ENCODE peak calls at places on chromosomes 5 and 9, in four cellular contexts. A is breast epithelium, O is ovary, S is spleen. I is an unnamed sample. For H3K4me1, the result is how much of the 10 kb centered on the place peaks cover.

GRCh38 chr9:136151214-136151804 is 32.6 kb upstream of the TMEM250 start:
- DNase-seq in A (no peak), O (peak), S (no peak), I (no peak)

GRCh38 chr9:109319631-109320233 is 1.1 kb downstream of the EPB41L4B start:
- DNase-seq in A (no peak), O (peak), S (no peak), I (no peak)

GRCh38 chr9:5364294-5364990 is 24.8 kb upstream of the RLN1 start:
- DNase-seq in A (no peak), O (no peak), S (no peak), I (no peak)

GRCh38 chr5:173890195-173890951 is 2.2 kb downstream of the CPEB4 start:
- DNase-seq in A (no peak), O (peak), S (no peak), I (no peak)

GRCh38 chr5:143311428-143311827 is 92.1 kb downstream of the NR3C1 start:
- DNase-seq in A (no peak), O (no peak), S (no peak), I (no peak)

GRCh38 chr9:112421771-112422222 is 41.9 kb downstream of the HSDL2 start:
- DNase-seq in A (no peak), O (no peak), S (no peak), I (no peak)

GRCh38 chr5:142095651-142096330 is 12.8 kb upstream of the NDFIP1 start:
- DNase-seq in A (no peak), O (no peak), S (no peak), I (no peak)

GRCh38 chr5:91182763-91183162 is 200.4 kb downstream of the ARRDC3 start:
- DNase-seq in A (no peak), O (no peak), S (no peak), I (peak)

GRCh38 chr5:159105318-159106053 is 5.8 kb upstream of the EBF1 start:
- DNase-seq in A (no peak), O (no peak), S (peak), I (no peak)

GRCh38 chr5:82720764-82721163 is 356.4 kb downstream of the TMEM167A start:
- DNase-seq in A (no peak), O (no peak), S (no peak), I (no peak)

GRCh38 chr5:79173626-79174025 is 62.0 kb downstream of the BHMT start:
- DNase-seq in A (no peak), O (no peak), S (no peak), I (no peak)

GRCh38 chr5:83744851-83745250 is 24.2 kb upstream of the HAPLN1 start:
- DNase-seq in A (no peak), O (no peak), S (no peak), I (no peak)

GRCh38 chr9:556199-556598 is 285.3 kb upstream of the DMRT1 start:
- DNase-seq in A (no peak), O (no peak), S (no peak), I (no peak)

GRCh38 chr5:74530316-74530917 is 110.1 kb downstream of the ENC1 start:
- DNase-seq in A (no peak), O (no peak), S (no peak), I (no peak)

GRCh38 chr5:50657044-50657443 is 9.4 kb upstream of the PARP8 start:
- DNase-seq in A (no peak), O (no peak), S (no peak), I (no peak)

GRCh38 chr5:113273949-113274348 is 160.8 kb downstream of the TSSK1B start:
- DNase-seq in A (no peak), O (no peak), S (no peak), I (no peak)

GRCh38 chr5:139023276-139023675 is 148.1 kb upstream of the LRRTM2 start:
- DNase-seq in A (no peak), O (no peak), S (no peak), I (no peak)

GRCh38 chr9:5425006-5425628 is 12.6 kb downstream of the PLGRKT start:
- DNase-seq in A (no peak), O (no peak), S (no peak), I (no peak)

DNA sequence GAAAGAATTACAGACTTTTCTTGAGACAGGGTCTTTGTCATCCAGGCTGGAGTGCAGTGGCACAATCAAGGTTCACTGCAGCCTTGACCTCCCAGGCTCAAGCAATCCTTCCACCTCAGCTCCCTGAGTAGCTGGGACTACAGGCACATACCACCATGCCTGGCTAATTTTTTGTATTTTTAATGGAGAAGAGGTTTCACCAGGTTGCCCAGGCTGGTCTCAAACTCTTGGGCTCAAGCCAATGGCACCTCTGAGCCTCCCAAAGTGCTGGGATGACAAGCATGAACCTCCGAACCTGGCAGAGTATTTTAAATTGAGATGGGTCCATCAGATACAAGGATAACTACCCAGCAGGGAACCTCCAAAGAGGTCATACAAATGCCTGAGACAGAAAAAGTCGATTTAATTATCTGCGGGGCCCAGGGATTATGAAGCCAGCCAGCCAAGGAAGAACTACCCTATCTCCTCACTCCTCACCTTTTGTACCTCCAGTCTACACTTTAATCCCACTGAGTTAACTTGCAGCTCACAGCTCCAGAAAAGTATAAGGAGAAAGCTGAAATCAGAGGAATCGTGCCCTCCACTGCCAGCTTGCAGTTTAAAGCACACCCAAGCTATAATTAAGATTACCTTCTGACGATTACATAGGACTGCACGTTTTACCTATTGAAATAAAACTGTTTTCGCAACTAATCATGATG is 8.1 kb downstream of the RPL37 start:
- DNase-seq in A (no peak), O (no peak), S (no peak), I (no peak)
- TF ChIP-seq POLR2A in A (no peak), O (no peak), S (no peak), I (no peak)

GRCh38 chr9:131762356-131762932 is 22.6 kb upstream of the RAPGEF1 start:
- DNase-seq in A (peak), O (peak), S (peak), I (peak)
- H3K4me3 ChIP-seq in A (no peak), O (no peak), S (no peak), I (no peak)

GRCh38 chr9:35656841-35657326 is 935 bp downstream of the RMRP start:
- DNase-seq in A (no peak), O (no peak), S (no peak), I (no peak)
- H3K4me1 ChIP-seq in A (under half), O (under half), S (half or more), I (under half)

DNA sequence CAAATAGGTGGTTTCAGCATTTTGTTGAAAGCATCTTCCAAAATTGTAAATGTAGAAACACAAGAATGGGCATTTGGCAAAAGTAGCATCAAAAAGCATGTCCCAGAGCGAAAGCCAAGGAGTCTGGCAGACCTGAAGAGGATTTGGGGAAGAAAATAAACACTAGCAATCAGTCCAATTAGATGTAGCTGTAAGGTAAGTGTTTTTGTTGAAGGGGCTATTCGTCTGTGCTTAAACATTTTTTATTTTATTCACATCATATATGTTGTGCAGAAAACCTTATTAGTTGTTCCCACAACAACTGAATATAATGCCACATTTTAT is 954.1 kb upstream of the COX7C start:
- DNase-seq in A (no peak), O (no peak), S (no peak), I (no peak)
- TF ChIP-seq POLR2A in A (no peak), O (no peak), S (no peak), I (no peak)

GRCh38 chr5:157167219-157167621 is 1.2 kb upstream of the GARIN3 start:
- DNase-seq in A (no peak), O (no peak), S (no peak), I (no peak)

GRCh38 chr5:157165668-157166067 is 396 bp downstream of the GARIN3 start:
- DNase-seq in A (no peak), O (no peak), S (no peak), I (no peak)

GRCh38 chr5:157166494-157167218 is 592 bp upstream of the GARIN3 start:
- DNase-seq in A (no peak), O (no peak), S (no peak), I (no peak)

GRCh38 chr5:157165261-157165660 is 803 bp downstream of the GARIN3 start:
- DNase-seq in A (no peak), O (no peak), S (no peak), I (no peak)

DNA sequence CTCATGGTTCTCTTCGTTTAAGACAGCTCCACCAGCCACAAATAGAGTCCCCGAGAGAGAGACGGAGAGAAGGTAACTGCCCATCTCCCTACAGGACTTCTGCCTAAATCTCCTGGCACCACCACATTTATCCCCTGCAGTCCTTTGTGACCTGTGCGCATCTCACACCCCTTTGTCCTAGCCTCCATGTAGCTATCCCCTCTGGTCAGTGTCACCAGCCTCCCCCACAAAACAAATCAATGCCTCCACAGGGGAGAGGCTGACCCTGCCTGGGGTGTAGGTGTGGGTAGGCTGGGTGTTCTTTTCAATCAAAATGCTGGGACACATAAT is at the start of gene GARIN3:
- DNase-seq in A (no peak), O (no peak), S (no peak), I (no peak)
- H3K4me3 ChIP-seq in A (no peak), O (no peak), S (no peak), I (no peak)

DNA sequence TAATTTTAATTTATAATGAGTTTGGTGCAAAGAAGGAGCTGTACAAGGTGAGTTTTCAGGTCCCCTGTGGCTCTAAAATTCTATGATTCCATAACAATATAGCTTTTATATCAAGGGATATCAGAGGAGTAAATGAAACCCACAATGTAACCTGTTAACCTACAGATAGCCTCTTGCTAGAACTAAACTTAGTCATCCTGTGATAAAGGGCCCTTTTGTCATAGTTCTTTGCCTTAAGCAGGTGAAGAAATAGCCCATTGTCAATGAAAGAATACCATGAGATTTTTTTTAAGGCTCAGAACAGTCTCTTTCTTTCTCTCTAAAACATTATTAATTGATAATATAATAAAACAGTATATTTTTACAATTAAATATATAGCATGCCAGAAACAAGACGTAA is 127.8 kb downstream of the NFIB start:
- DNase-seq in A (no peak), O (no peak), S (no peak), I (no peak)
- H3K4me1 ChIP-seq in A (under half), O (under half), S (under half), I (under half)

GRCh38 chr9:120920495-120921178 is 6.0 kb downstream of the TRAF1 start:
- DNase-seq in A (no peak), O (no peak), S (no peak), I (no peak)
- TF ChIP-seq POLR2A in A (no peak), O (no peak), S (no peak), I (no peak)

I was measured in tibial nerve.